ENCODE peak calls at places on chromosomes 13 and 19, in five cellular contexts. A, D, U, B and C are unnamed samples.

GRCh38 chr19:4694211-4694987 is 24.3 kb upstream of the MYDGF start:
- DNase-seq in A (peak), B (no peak), D (no peak), U (peak), C (no peak)

GRCh38 chr19:15551183-15552004 is 43.1 kb downstream of the CYP4F22 start:
- DNase-seq in A (peak), U (peak), D (peak), B (no peak), C (peak)

GRCh38 chr13:27559714-27560113 is 60.6 kb downstream of the LNX2 start:
- DNase-seq in D (no peak), U (no peak), A (no peak), B (no peak), C (no peak)

GRCh38 chr19:2613507-2614295 is 88.8 kb downstream of the GNG7 start:
- DNase-seq in A (peak), D (peak), B (no peak), U (peak), C (peak)

GRCh38 chr13:33634526-33635111 is 183.3 kb upstream of the RFC3 start:
- DNase-seq in D (no peak), A (no peak), U (no peak), B (no peak), C (no peak)

GRCh38 chr19:50315773-50316448 is 13.3 kb downstream of the KCNC3 start:
- DNase-seq in D (peak), U (no peak), B (no peak), A (no peak), C (no peak)

GRCh38 chr19:14021474-14021873 is 6.5 kb upstream of the RLN3 start:
- DNase-seq in B (no peak), U (no peak), D (no peak), A (no peak), C (no peak)

GRCh38 chr13:87712012-87712411 is 40.8 kb downstream of the SLITRK5 start:
- DNase-seq in A (no peak), B (no peak), D (no peak), U (no peak), C (no peak)

GRCh38 chr19:46753420-46754155 is 7.3 kb upstream of the STRN4 start:
- DNase-seq in U (peak), D (peak), B (no peak), A (no peak), C (peak)

GRCh38 chr19:30712428-30713151 is 340.4 kb downstream of the ZNF536 start:
- DNase-seq in U (no peak), B (no peak), D (no peak), A (no peak), C (no peak)

GRCh38 chr19:6828306-6828697 is 55.8 kb downstream of the VAV1 start:
- DNase-seq in U (peak), B (no peak), D (no peak), A (no peak), C (no peak)

GRCh38 chr13:24215732-24216131 is 55.2 kb downstream of the SPATA13 start:
- DNase-seq in D (no peak), A (no peak), U (peak), B (no peak), C (no peak)

GRCh38 chr13:25971499-25972145 is 80.2 kb downstream of the SHISA2 start:
- DNase-seq in U (no peak), A (no peak), B (no peak), D (no peak), C (no peak)

GRCh38 chr19:47176627-47177090 is 46.0 kb downstream of the SAE1 start:
- DNase-seq in U (peak), D (no peak), B (no peak), A (no peak), C (no peak)

GRCh38 chr19:13425151-13425550 is 81.1 kb downstream of the CACNA1A start:
- DNase-seq in A (no peak), B (no peak), D (no peak), U (no peak), C (no peak)

GRCh38 chr19:57587529-57587928 is 3.6 kb downstream of the ZIK1 start:
- DNase-seq in U (peak), A (no peak), D (no peak), B (no peak), C (no peak)